ENCODE peak calls at places on chromosomes 13 and 19, in five cellular contexts. N is CD8-positive, alpha-beta T cell; O is sigmoid colon; I is testis; Q is IMR-90. D is an unnamed sample.

GRCh38 chr19:51246153-51246552 is 4.7 kb upstream of the SIGLECL1 start:
- DNase-seq in N (no peak), O (no peak), I (no peak), Q (peak; percentile 1), D (no peak)

GRCh38 chr13:46964789-46965527 is 68.1 kb upstream of the HTR2A start:
- DNase-seq in N (no peak), O (no peak), I (no peak), Q (peak; percentile 72), D (no peak)

GRCh38 chr19:18915639-18916038 is 3.5 kb downstream of the COPE start:
- DNase-seq in N (no peak), O (no peak), I (peak; percentile 82), Q (peak; percentile 30), D (no peak)

GRCh38 chr13:39016087-39016486 is 21.8 kb downstream of the PROSER1 start:
- DNase-seq in N (no peak), O (no peak), I (no peak), Q (no peak), D (peak; percentile 29)

GRCh38 chr13:86082116-86082515 is 282.9 kb upstream of the SLITRK6 start:
- DNase-seq in N (no peak), O (no peak), I (no peak), Q (no peak), D (no peak)

GRCh38 chr19:13764101-13764807 is at the start of gene MRI1:
- DNase-seq in N (peak; percentile 55), O (peak; percentile 92), I (peak; percentile 86), Q (peak; percentile 60), D (peak; percentile 79)

GRCh38 chr19:14544977-14545715 is 15.8 kb downstream of the TECR start:
- DNase-seq in N (no peak), O (peak; percentile 77), I (no peak), Q (no peak), D (no peak)

GRCh38 chr13:66875264-66875663 is 354.9 kb downstream of the PCDH9 start:
- DNase-seq in N (no peak), O (no peak), I (no peak), Q (no peak), D (no peak)

GRCh38 chr19:54850930-54851329 is 687 bp downstream of the KIR3DL2 start:
- DNase-seq in N (no peak), O (no peak), I (no peak), Q (no peak), D (no peak)

GRCh38 chr19:12841094-12841493 is 2.8 kb downstream of the MAST1 start:
- DNase-seq in N (no peak), O (no peak), I (peak; percentile 70), Q (peak; percentile 20), D (peak; percentile 68)

GRCh38 chr19:32977269-32977668 is 5.2 kb downstream of the FAAP24 start:
- DNase-seq in N (no peak), O (no peak), I (no peak), Q (peak; percentile 36), D (no peak)

GRCh38 chr19:43544077-43544476 is 11.1 kb downstream of the ZNF575 start:
- DNase-seq in N (no peak), O (no peak), I (no peak), Q (no peak), D (no peak)

GRCh38 chr19:27806471-27807070 is 1406.4 kb downstream of the UQCRFS1 start:
- DNase-seq in N (no peak), O (no peak), I (no peak), Q (no peak), D (no peak)

GRCh38 chr19:19300613-19301012 is 19.7 kb downstream of the SUGP1 start:
- DNase-seq in N (no peak), O (no peak), I (no peak), Q (no peak), D (no peak)

GRCh38 chr13:27933580-27934328 is 14.0 kb downstream of the PDX1 start:
- DNase-seq in N (no peak), O (no peak), I (no peak), Q (no peak), D (no peak)

GRCh38 chr13:84658881-84659661 is 776.8 kb upstream of the SLITRK1 start:
- DNase-seq in N (no peak), O (no peak), I (no peak), Q (peak; percentile 21), D (no peak)

GRCh38 chr19:49554701-49555181 is 25.6 kb downstream of the NOSIP start:
- DNase-seq in N (no peak), O (no peak), I (no peak), Q (no peak), D (no peak)

GRCh38 chr13:35690546-35690945 is 214.1 kb upstream of the MAB21L1 start:
- DNase-seq in N (no peak), O (no peak), I (no peak), Q (peak; percentile 41), D (no peak)

GRCh38 chr19:5891572-5891937 is 12.0 kb downstream of the NDUFA11 start:
- DNase-seq in N (no peak), O (no peak), I (no peak), Q (no peak), D (no peak)

GRCh38 chr19:32687681-32688080 is 3.9 kb upstream of the NUDT19 start:
- DNase-seq in N (no peak), O (no peak), I (no peak), Q (no peak), D (no peak)

GRCh38 chr13:28329395-28330158 is 165.4 kb downstream of the FLT1 start:
- DNase-seq in N (no peak), O (no peak), I (peak; percentile 42), Q (peak; percentile 97), D (no peak)

GRCh38 chr13:101626925-101627555 is 174.6 kb downstream of the ITGBL1 start:
- DNase-seq in N (no peak), O (no peak), I (no peak), Q (peak; percentile 2), D (peak; percentile 60)

GRCh38 chr13:91238036-91238435 is 109.5 kb upstream of the MIR17HG start:
- DNase-seq in N (no peak), O (no peak), I (no peak), Q (no peak), D (no peak)

GRCh38 chr19:11018179-11018578 is 57.3 kb downstream of the SMARCA4 start:
- DNase-seq in N (no peak), O (no peak), I (no peak), Q (no peak), D (no peak)

GRCh38 chr19:11019824-11020223 is 59.0 kb downstream of the SMARCA4 start:
- DNase-seq in N (no peak), O (no peak), I (peak; percentile 77), Q (no peak), D (no peak)

GRCh38 chr19:11018743-11019142 is 57.9 kb downstream of the SMARCA4 start:
- DNase-seq in N (no peak), O (no peak), I (no peak), Q (no peak), D (no peak)

GRCh38 chr19:11020423-11020822 is 59.6 kb downstream of the SMARCA4 start:
- DNase-seq in N (no peak), O (no peak), I (no peak), Q (no peak), D (no peak)

GRCh38 chr19:11019262-11019661 is 58.4 kb downstream of the SMARCA4 start:
- DNase-seq in N (no peak), O (no peak), I (no peak), Q (no peak), D (no peak)
- H3K36me3 ChIP-seq in N (peaks cover 49% of the 10 kb centered on the region), O (peaks cover 100% of the 10 kb centered on the region), I (no peaks in the 10 kb centered on the region), Q (peaks cover 87% of the 10 kb centered on the region), D (peaks cover 48% of the 10 kb centered on the region)

DNA sequence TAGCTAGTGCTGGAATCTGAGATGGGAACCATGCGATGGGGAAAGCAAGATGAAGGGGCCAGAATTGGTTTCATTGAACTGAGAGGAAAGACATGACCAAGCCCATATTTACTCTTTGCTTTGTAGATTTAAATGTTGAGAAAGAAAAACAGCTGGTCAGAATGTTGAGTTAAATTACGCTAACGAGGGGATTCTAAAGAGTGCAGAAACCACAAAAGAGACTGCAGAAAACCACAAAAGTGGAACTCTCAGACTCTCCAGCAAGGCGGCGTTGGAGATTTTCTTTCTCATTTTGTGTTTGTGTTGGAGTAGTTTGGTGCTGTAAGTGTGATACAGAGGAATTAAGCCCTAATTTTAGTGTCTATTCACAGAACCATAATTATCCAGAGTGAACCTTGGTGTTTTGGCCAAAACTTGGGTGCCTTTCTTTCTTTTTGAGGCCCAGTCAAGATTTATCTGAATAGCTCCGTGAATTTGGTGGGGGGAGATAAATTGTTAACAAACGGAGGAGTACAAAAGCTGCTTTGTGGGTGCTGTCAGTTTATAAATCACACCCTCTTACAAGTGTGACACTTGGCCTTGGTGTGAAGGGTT is 26.3 kb downstream of the SAE1 start:
- DNase-seq in N (no peak), O (no peak), I (no peak), Q (no peak), D (peak; percentile 22)
- H3K36me3 ChIP-seq in N (peaks cover 20% of the 10 kb centered on the region), O (peaks cover 54% of the 10 kb centered on the region), I (no peaks in the 10 kb centered on the region), Q (peaks cover 34% of the 10 kb centered on the region), D (peaks cover 20% of the 10 kb centered on the region)

GRCh38 chr13:79527698-79528097 is 46.7 kb downstream of the NDFIP2 start:
- DNase-seq in N (no peak), O (no peak), I (no peak), Q (no peak), D (no peak)

GRCh38 chr13:79531542-79532239 is 50.7 kb downstream of the NDFIP2 start:
- DNase-seq in N (no peak), O (no peak), I (no peak), Q (no peak), D (no peak)

GRCh38 chr13:79528356-79528755 is 47.4 kb downstream of the NDFIP2 start:
- DNase-seq in N (no peak), O (no peak), I (no peak), Q (peak; percentile 25), D (no peak)

GRCh38 chr13:79530270-79530669 is 49.3 kb downstream of the NDFIP2 start:
- DNase-seq in N (no peak), O (no peak), I (no peak), Q (no peak), D (no peak)

DNA sequence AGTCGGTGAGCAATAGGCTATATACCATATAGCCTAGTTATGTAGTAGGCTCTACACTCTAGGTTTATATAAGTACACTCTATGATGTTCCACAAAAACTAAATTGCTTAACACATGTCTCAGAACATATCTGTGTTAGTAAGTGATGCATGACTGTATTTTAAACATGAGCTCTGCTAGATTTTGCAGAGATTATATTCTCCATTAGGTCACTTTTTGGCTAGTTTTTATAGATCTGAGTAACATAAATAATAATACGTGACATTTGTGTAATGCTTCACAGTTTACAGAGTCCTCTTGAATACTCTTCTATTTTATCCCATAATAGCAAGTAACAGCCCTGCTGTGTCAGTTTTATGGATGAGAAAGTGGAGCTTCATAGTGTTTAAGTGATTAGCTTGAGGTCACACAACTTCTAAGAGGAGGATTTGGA is 47.8 kb downstream of the NDFIP2 start:
- DNase-seq in N (no peak), O (no peak), I (no peak), Q (peak; percentile 48), D (no peak)
- H3K36me3 ChIP-seq in N (no peaks in the 10 kb centered on the region), O (peaks cover 11% of the 10 kb centered on the region), I (no peaks in the 10 kb centered on the region), Q (peaks cover under 1% of the 10 kb centered on the region), D (no peaks in the 10 kb centered on the region)

GRCh38 chr19:47377208-47377701 is 28.1 kb downstream of the DHX34 start:
- DNase-seq in N (no peak), O (peak; percentile 80), I (peak; percentile 73), Q (no peak), D (no peak)

GRCh38 chr19:47373246-47374240 is 24.4 kb downstream of the DHX34 start:
- DNase-seq in N (no peak), O (no peak), I (no peak), Q (no peak), D (no peak)

GRCh38 chr19:47375694-47376588 is 26.8 kb downstream of the DHX34 start:
- DNase-seq in N (no peak), O (no peak), I (no peak), Q (no peak), D (no peak)

GRCh38 chr19:47376589-47377144 is 27.6 kb downstream of the DHX34 start:
- DNase-seq in N (no peak), O (no peak), I (no peak), Q (no peak), D (no peak)

GRCh38 chr19:47374876-47375693 is 26.0 kb downstream of the DHX34 start:
- DNase-seq in N (no peak), O (no peak), I (no peak), Q (no peak), D (no peak)
- H3K36me3 ChIP-seq in N (peaks cover 49% of the 10 kb centered on the region), O (peaks cover 93% of the 10 kb centered on the region), I (no peaks in the 10 kb centered on the region), Q (peaks cover 70% of the 10 kb centered on the region), D (peaks cover 49% of the 10 kb centered on the region)

D was measured in GM06990.